ENCODE peak calls at places on chromosomes 7 and 10, in eight cellular contexts. One of them, this sample, is unnamed.

GRCh38 chr7:133315332-133316040 is 62.6 kb downstream of the EXOC4 start:
- DNase-seq in colonic mucosa: no peak
- DNase-seq in left ventricle myocardium inferior: no peak
- DNase-seq in tibial nerve: no peak
- DNase-seq in SK-N-SH: no peak
- DNase-seq in tibial artery: no peak
- DNase-seq in AG04450: peak; percentile 16
- DNase-seq in IMR-90: peak; percentile 75
- DNase-seq in this sample: no peak

GRCh38 chr7:155483868-155484325 is 26.0 kb downstream of the EN2 start:
- DNase-seq in colonic mucosa: no peak
- DNase-seq in left ventricle myocardium inferior: peak; percentile 35
- DNase-seq in tibial nerve: no peak
- DNase-seq in SK-N-SH: peak; percentile 52
- DNase-seq in tibial artery: no peak
- DNase-seq in AG04450: no peak
- DNase-seq in IMR-90: no peak
- DNase-seq in this sample: no peak

GRCh38 chr7:83452256-83452655 is 196.7 kb downstream of the SEMA3E start:
- DNase-seq in colonic mucosa: no peak
- DNase-seq in left ventricle myocardium inferior: no peak
- DNase-seq in tibial nerve: no peak
- DNase-seq in SK-N-SH: no peak
- DNase-seq in tibial artery: no peak
- DNase-seq in AG04450: no peak
- DNase-seq in IMR-90: no peak
- DNase-seq in this sample: no peak

GRCh38 chr10:18340496-18341051 is 200.3 kb downstream of the CACNB2 start:
- DNase-seq in colonic mucosa: no peak
- DNase-seq in left ventricle myocardium inferior: peak; percentile 34
- DNase-seq in tibial nerve: no peak
- DNase-seq in SK-N-SH: no peak
- DNase-seq in tibial artery: no peak
- DNase-seq in AG04450: peak; percentile 23
- DNase-seq in IMR-90: peak; percentile 45
- DNase-seq in this sample: no peak

GRCh38 chr7:80428161-80429054 is 83.5 kb downstream of the GNAT3 start:
- DNase-seq in colonic mucosa: peak; percentile 24
- DNase-seq in left ventricle myocardium inferior: no peak
- DNase-seq in tibial nerve: peak; percentile 35
- DNase-seq in SK-N-SH: peak; percentile 37
- DNase-seq in tibial artery: no peak
- DNase-seq in AG04450: no peak
- DNase-seq in IMR-90: peak; percentile 79
- DNase-seq in this sample: no peak

GRCh38 chr10:95517536-95518454 is 43.4 kb downstream of the SORBS1 start:
- DNase-seq in colonic mucosa: peak; percentile 56
- DNase-seq in left ventricle myocardium inferior: no peak
- DNase-seq in tibial nerve: no peak
- DNase-seq in SK-N-SH: no peak
- DNase-seq in tibial artery: no peak
- DNase-seq in AG04450: no peak
- DNase-seq in IMR-90: peak; percentile 17
- DNase-seq in this sample: no peak

GRCh38 chr10:7788640-7789335 is 811 bp downstream of the ATP5F1C start:
- DNase-seq in colonic mucosa: peak; percentile 49
- DNase-seq in left ventricle myocardium inferior: no peak
- DNase-seq in tibial nerve: no peak
- DNase-seq in SK-N-SH: peak; percentile 34
- DNase-seq in tibial artery: no peak
- DNase-seq in AG04450: no peak
- DNase-seq in IMR-90: peak; percentile 26
- DNase-seq in this sample: no peak

GRCh38 chr7:21336743-21337142 is 91.1 kb upstream of the SP4 start:
- DNase-seq in colonic mucosa: no peak
- DNase-seq in left ventricle myocardium inferior: no peak
- DNase-seq in tibial nerve: no peak
- DNase-seq in SK-N-SH: no peak
- DNase-seq in tibial artery: no peak
- DNase-seq in AG04450: no peak
- DNase-seq in IMR-90: no peak
- DNase-seq in this sample: no peak

GRCh38 chr10:125811251-125811650 is 11.8 kb downstream of the UROS start:
- DNase-seq in colonic mucosa: no peak
- DNase-seq in left ventricle myocardium inferior: no peak
- DNase-seq in tibial nerve: no peak
- DNase-seq in SK-N-SH: no peak
- DNase-seq in tibial artery: no peak
- DNase-seq in AG04450: no peak
- DNase-seq in IMR-90: no peak
- DNase-seq in this sample: no peak

GRCh38 chr10:77160679-77161078 is 476.9 kb downstream of the KCNMA1 start:
- DNase-seq in colonic mucosa: peak; percentile 34
- DNase-seq in left ventricle myocardium inferior: no peak
- DNase-seq in tibial nerve: no peak
- DNase-seq in SK-N-SH: no peak
- DNase-seq in tibial artery: no peak
- DNase-seq in AG04450: peak; percentile 76
- DNase-seq in IMR-90: peak; percentile 97
- DNase-seq in this sample: no peak

GRCh38 chr10:125016611-125017202 is 74.8 kb downstream of the ZRANB1 start:
- DNase-seq in colonic mucosa: no peak
- DNase-seq in left ventricle myocardium inferior: peak; percentile 76
- DNase-seq in tibial nerve: peak; percentile 66
- DNase-seq in SK-N-SH: no peak
- DNase-seq in tibial artery: peak; percentile 92
- DNase-seq in AG04450: no peak
- DNase-seq in IMR-90: no peak
- DNase-seq in this sample: no peak

GRCh38 chr7:149823631-149824199 is 14.5 kb upstream of the ZNF862 start:
- DNase-seq in colonic mucosa: no peak
- DNase-seq in left ventricle myocardium inferior: no peak
- DNase-seq in tibial nerve: no peak
- DNase-seq in SK-N-SH: no peak
- DNase-seq in tibial artery: no peak
- DNase-seq in AG04450: no peak
- DNase-seq in IMR-90: no peak
- DNase-seq in this sample: no peak

GRCh38 chr7:76191783-76192240 is 9.9 kb upstream of the SRRM3 start:
- DNase-seq in colonic mucosa: peak; percentile 21
- DNase-seq in left ventricle myocardium inferior: no peak
- DNase-seq in tibial nerve: no peak
- DNase-seq in SK-N-SH: peak; percentile 72
- DNase-seq in tibial artery: no peak
- DNase-seq in AG04450: no peak
- DNase-seq in IMR-90: peak; percentile 49
- DNase-seq in this sample: no peak

GRCh38 chr10:124267231-124267885 is 151.4 kb downstream of the OAT start:
- DNase-seq in colonic mucosa: no peak
- DNase-seq in left ventricle myocardium inferior: peak; percentile 41
- DNase-seq in tibial nerve: no peak
- DNase-seq in SK-N-SH: peak; percentile 71
- DNase-seq in tibial artery: peak; percentile 81
- DNase-seq in AG04450: no peak
- DNase-seq in IMR-90: no peak
- DNase-seq in this sample: no peak

GRCh38 chr7:2247141-2247985 is 5.3 kb downstream of the NUDT1 start:
- DNase-seq in colonic mucosa: no peak
- DNase-seq in left ventricle myocardium inferior: no peak
- DNase-seq in tibial nerve: no peak
- DNase-seq in SK-N-SH: peak; percentile 95
- DNase-seq in tibial artery: no peak
- DNase-seq in AG04450: no peak
- DNase-seq in IMR-90: no peak
- DNase-seq in this sample: no peak

GRCh38 chr7:32453286-32454011 is 36.7 kb downstream of the LSM5 start:
- DNase-seq in colonic mucosa: no peak
- DNase-seq in left ventricle myocardium inferior: no peak
- DNase-seq in tibial nerve: no peak
- DNase-seq in SK-N-SH: no peak
- DNase-seq in tibial artery: no peak
- DNase-seq in AG04450: no peak
- DNase-seq in IMR-90: no peak
- DNase-seq in this sample: no peak

DNA sequence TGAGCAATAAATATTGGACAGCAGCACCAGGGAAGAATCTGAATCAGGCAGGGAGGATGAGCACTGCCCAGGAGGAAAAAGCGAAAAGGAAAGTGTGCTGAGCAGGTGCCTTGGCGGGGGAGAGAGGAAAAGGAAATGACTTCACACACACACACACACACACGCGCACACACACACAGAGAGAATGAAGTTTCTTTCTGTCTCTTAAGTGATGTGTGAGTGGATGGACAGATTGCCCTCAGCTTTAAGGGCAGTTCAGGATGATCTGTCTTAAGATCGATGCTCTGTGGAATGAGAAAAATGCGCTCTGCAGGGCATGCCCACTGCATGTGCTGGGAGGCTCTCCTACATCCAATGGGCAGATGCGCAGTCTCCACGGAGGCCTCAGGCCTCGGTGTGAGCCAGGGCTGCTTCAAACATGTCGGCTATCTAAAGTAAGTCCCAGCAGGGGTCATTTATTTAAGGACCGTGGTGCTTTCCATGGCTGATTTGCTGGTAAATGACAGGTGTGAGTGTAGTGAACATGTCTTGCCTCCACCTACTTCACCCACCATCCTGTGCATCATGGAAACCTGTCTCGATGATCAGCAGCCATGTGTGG is 2.5 kb upstream of the ACBD5 start:
- DNase-seq in colonic mucosa: peak; percentile 81
- DNase-seq in left ventricle myocardium inferior: peak; percentile 44
- DNase-seq in tibial nerve: peak; percentile 56
- DNase-seq in SK-N-SH: peak; percentile 72
- DNase-seq in tibial artery: peak; percentile 78
- DNase-seq in AG04450: no peak
- DNase-seq in IMR-90: peak; percentile 82
- DNase-seq in this sample: peak; percentile 62
- H3K27ac ChIP-seq in colonic mucosa: peak overlapping the region; percentile 99
- H3K27ac ChIP-seq in left ventricle myocardium inferior: peak overlapping the region; percentile 99
- H3K27ac ChIP-seq in tibial nerve: peak overlapping the region; percentile 93
- H3K27ac ChIP-seq in SK-N-SH: peak overlapping the region; percentile 100
- H3K27ac ChIP-seq in tibial artery: peak overlapping the region; percentile 96
- H3K27ac ChIP-seq in AG04450: peak overlapping the region; percentile 53
- H3K27ac ChIP-seq in IMR-90: peak overlapping the region; percentile 82
- H3K27ac ChIP-seq in this sample: peak overlapping the region; percentile 84

DNA sequence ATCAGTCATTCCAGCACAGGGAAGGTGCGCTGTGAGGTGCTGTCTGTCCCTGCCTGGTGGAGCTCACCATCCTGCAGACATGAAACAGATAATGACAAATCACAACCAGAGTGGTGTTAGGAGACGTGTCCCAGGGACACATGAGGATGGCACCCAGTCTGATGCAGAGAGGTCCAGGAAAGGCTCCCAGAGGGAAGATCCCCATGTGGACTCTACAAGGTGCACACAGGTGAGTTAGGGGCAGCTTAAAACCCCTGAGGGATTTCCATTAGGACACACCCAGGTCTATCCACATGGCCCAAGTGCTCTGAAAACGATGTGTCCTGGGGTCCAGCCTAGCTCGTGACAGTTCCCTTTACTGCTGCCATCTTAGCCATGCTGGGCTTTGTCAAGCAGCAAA is 91.4 kb downstream of the ADARB2 start:
- DNase-seq in colonic mucosa: no peak
- DNase-seq in left ventricle myocardium inferior: no peak
- DNase-seq in tibial nerve: no peak
- DNase-seq in SK-N-SH: no peak
- DNase-seq in tibial artery: peak; percentile 13
- DNase-seq in AG04450: no peak
- DNase-seq in IMR-90: no peak
- DNase-seq in this sample: no peak
- TF ChIP-seq CTCF in colonic mucosa: no peak
- TF ChIP-seq CTCF in left ventricle myocardium inferior: no peak
- TF ChIP-seq CTCF in tibial nerve: no peak
- TF ChIP-seq CTCF in SK-N-SH: no peak
- TF ChIP-seq CTCF in tibial artery: no peak
- TF ChIP-seq CTCF in AG04450: no peak
- TF ChIP-seq CTCF in IMR-90: no peak
- TF ChIP-seq CTCF in this sample: no peak

GRCh38 chr10:96619803-96620773 is 33.3 kb upstream of the TM9SF3 start:
- DNase-seq in colonic mucosa: peak; percentile 34
- DNase-seq in left ventricle myocardium inferior: no peak
- DNase-seq in tibial nerve: no peak
- DNase-seq in SK-N-SH: no peak
- DNase-seq in tibial artery: no peak
- DNase-seq in AG04450: no peak
- DNase-seq in IMR-90: peak; percentile 6
- DNase-seq in this sample: no peak

GRCh38 chr10:96622330-96622729 is 35.5 kb upstream of the TM9SF3 start:
- DNase-seq in colonic mucosa: no peak
- DNase-seq in left ventricle myocardium inferior: no peak
- DNase-seq in tibial nerve: no peak
- DNase-seq in SK-N-SH: no peak
- DNase-seq in tibial artery: no peak
- DNase-seq in AG04450: no peak
- DNase-seq in IMR-90: no peak
- DNase-seq in this sample: no peak

GRCh38 chr10:96618648-96619047 is 31.8 kb upstream of the TM9SF3 start:
- DNase-seq in colonic mucosa: peak; percentile 57
- DNase-seq in left ventricle myocardium inferior: peak; percentile 36
- DNase-seq in tibial nerve: peak; percentile 10
- DNase-seq in SK-N-SH: no peak
- DNase-seq in tibial artery: peak; percentile 70
- DNase-seq in AG04450: no peak
- DNase-seq in IMR-90: no peak
- DNase-seq in this sample: no peak

GRCh38 chr10:96616961-96617360 is 30.1 kb upstream of the TM9SF3 start:
- DNase-seq in colonic mucosa: no peak
- DNase-seq in left ventricle myocardium inferior: no peak
- DNase-seq in tibial nerve: no peak
- DNase-seq in SK-N-SH: no peak
- DNase-seq in tibial artery: no peak
- DNase-seq in AG04450: no peak
- DNase-seq in IMR-90: no peak
- DNase-seq in this sample: no peak

GRCh38 chr10:96619120-96619519 is 32.3 kb upstream of the TM9SF3 start:
- DNase-seq in colonic mucosa: no peak
- DNase-seq in left ventricle myocardium inferior: peak; percentile 22
- DNase-seq in tibial nerve: no peak
- DNase-seq in SK-N-SH: no peak
- DNase-seq in tibial artery: no peak
- DNase-seq in AG04450: no peak
- DNase-seq in IMR-90: no peak
- DNase-seq in this sample: no peak
- H3K27ac ChIP-seq in colonic mucosa: no peak overlapping the region
- H3K27ac ChIP-seq in left ventricle myocardium inferior: peak overlapping the region; percentile 93
- H3K27ac ChIP-seq in tibial nerve: no peak overlapping the region
- H3K27ac ChIP-seq in SK-N-SH: no peak overlapping the region
- H3K27ac ChIP-seq in tibial artery: peak overlapping the region; percentile 14
- H3K27ac ChIP-seq in AG04450: no peak overlapping the region
- H3K27ac ChIP-seq in IMR-90: no peak overlapping the region
- H3K27ac ChIP-seq in this sample: no peak overlapping the region

DNA sequence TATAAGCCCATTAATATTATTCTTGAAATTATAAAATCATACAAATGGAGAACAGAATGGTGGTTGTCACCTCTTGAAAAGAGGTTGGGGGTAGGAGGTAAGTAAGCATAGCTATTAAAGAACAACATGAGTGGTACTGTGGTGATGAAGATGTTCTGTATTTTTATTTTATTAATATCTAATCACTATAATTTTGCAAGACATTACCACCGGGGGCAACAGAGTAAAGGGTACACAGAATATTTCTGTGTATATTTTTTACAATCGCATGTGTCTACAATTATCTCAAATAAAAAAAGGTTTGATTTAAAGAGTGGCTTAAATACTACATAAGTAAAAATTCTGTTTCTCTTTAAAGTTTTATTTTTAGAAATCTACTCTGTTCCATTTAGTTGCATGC is 557.8 kb downstream of the NXPH1 start:
- DNase-seq in colonic mucosa: no peak
- DNase-seq in left ventricle myocardium inferior: no peak
- DNase-seq in tibial nerve: no peak
- DNase-seq in SK-N-SH: no peak
- DNase-seq in tibial artery: no peak
- DNase-seq in AG04450: no peak
- DNase-seq in IMR-90: no peak
- DNase-seq in this sample: no peak
- TF ChIP-seq CTCF in colonic mucosa: no peak
- TF ChIP-seq CTCF in left ventricle myocardium inferior: no peak
- TF ChIP-seq CTCF in tibial nerve: no peak
- TF ChIP-seq CTCF in SK-N-SH: no peak
- TF ChIP-seq CTCF in tibial artery: no peak
- TF ChIP-seq CTCF in AG04450: no peak
- TF ChIP-seq CTCF in IMR-90: no peak
- TF ChIP-seq CTCF in this sample: no peak

This sample was measured in CD8-positive, alpha-beta T cell.